ENCODE peak calls at places on chromosome 6, in six cellular contexts. N, I, F, M, Q and L are unnamed samples.

GRCh38 chr6:150641398-150642139 is 41.9 kb downstream of the PLEKHG1 start:
- DNase-seq in N (peak), I (peak), F (no peak), M (no peak), Q (no peak), L (no peak)

GRCh38 chr6:145428656-145429173 is 306.6 kb downstream of the EPM2A start:
- DNase-seq in N (no peak), I (no peak), F (no peak), M (no peak), Q (no peak), L (no peak)

GRCh38 chr6:36113049-36113448 is 17.3 kb upstream of the MAPK13 start:
- DNase-seq in N (no peak), I (no peak), F (no peak), M (no peak), Q (no peak), L (no peak)

GRCh38 chr6:44002071-44002590 is 125.1 kb downstream of the MRPL14 start:
- DNase-seq in N (no peak), I (no peak), F (peak), M (peak), Q (no peak), L (no peak)

GRCh38 chr6:21507811-21508210 is 85.7 kb upstream of the SOX4 start:
- DNase-seq in N (no peak), I (no peak), F (no peak), M (no peak), Q (no peak), L (no peak)

GRCh38 chr6:170553686-170554085 is 483 bp upstream of the TBP start:
- DNase-seq in N (peak), I (no peak), F (no peak), M (no peak), Q (no peak), L (peak)

GRCh38 chr6:44278316-44278715 is 8.1 kb downstream of the TMEM151B start:
- DNase-seq in N (no peak), I (no peak), F (no peak), M (no peak), Q (no peak), L (no peak)

GRCh38 chr6:78639505-78640110 is 227.7 kb upstream of the IRAK1BP1 start:
- DNase-seq in N (no peak), I (no peak), F (no peak), M (no peak), Q (no peak), L (no peak)

GRCh38 chr6:113187671-113188070 is 669.5 kb upstream of the MARCKS start:
- DNase-seq in N (peak), I (no peak), F (no peak), M (no peak), Q (no peak), L (peak)

GRCh38 chr6:163413345-163414116 is 987 bp upstream of the QKI start:
- DNase-seq in N (peak), I (peak), F (peak), M (peak), Q (peak), L (no peak)

GRCh38 chr6:166031275-166031674 is 136.4 kb downstream of the TBXT start:
- DNase-seq in N (no peak), I (no peak), F (no peak), M (no peak), Q (no peak), L (no peak)

GRCh38 chr6:107105511-107106116 is 9.7 kb downstream of the BEND3 start:
- DNase-seq in N (no peak), I (no peak), F (no peak), M (no peak), Q (no peak), L (no peak)

GRCh38 chr6:146100776-146101175 is 71.9 kb downstream of the GRM1 start:
- DNase-seq in N (no peak), I (no peak), F (no peak), M (no peak), Q (no peak), L (no peak)

GRCh38 chr6:22249646-22250045 is 47.2 kb downstream of the PRL start:
- DNase-seq in N (peak), I (no peak), F (no peak), M (no peak), Q (no peak), L (no peak)

GRCh38 chr6:154786144-154786868 is 53.1 kb downstream of the SCAF8 start:
- DNase-seq in N (no peak), I (no peak), F (no peak), M (no peak), Q (no peak), L (no peak)

GRCh38 chr6:27791182-27791939 is 120.8 kb downstream of the OR2B2 start:
- DNase-seq in N (peak), I (peak), F (peak), M (peak), Q (peak), L (peak)

GRCh38 chr6:107820571-107821261 is 3.4 kb downstream of the SCML4 start:
- DNase-seq in N (peak), I (no peak), F (no peak), M (no peak), Q (no peak), L (no peak)

GRCh38 chr6:131084982-131085381 is 21.9 kb upstream of the EPB41L2 start:
- DNase-seq in N (no peak), I (peak), F (no peak), M (no peak), Q (no peak), L (no peak)

GRCh38 chr6:38719358-38719757 is 4.2 kb downstream of the DNAH8 start:
- DNase-seq in N (no peak), I (no peak), F (no peak), M (no peak), Q (no peak), L (no peak)

GRCh38 chr6:38716825-38717224 is 1.7 kb downstream of the DNAH8 start:
- DNase-seq in N (no peak), I (no peak), F (no peak), M (no peak), Q (no peak), L (no peak)

GRCh38 chr6:38713812-38714211 is 1.3 kb upstream of the DNAH8 start:
- DNase-seq in N (no peak), I (no peak), F (no peak), M (no peak), Q (no peak), L (no peak)

GRCh38 chr6:38714239-38715015 is 684 bp upstream of the DNAH8 start:
- DNase-seq in N (peak), I (no peak), F (no peak), M (no peak), Q (no peak), L (no peak)

DNA sequence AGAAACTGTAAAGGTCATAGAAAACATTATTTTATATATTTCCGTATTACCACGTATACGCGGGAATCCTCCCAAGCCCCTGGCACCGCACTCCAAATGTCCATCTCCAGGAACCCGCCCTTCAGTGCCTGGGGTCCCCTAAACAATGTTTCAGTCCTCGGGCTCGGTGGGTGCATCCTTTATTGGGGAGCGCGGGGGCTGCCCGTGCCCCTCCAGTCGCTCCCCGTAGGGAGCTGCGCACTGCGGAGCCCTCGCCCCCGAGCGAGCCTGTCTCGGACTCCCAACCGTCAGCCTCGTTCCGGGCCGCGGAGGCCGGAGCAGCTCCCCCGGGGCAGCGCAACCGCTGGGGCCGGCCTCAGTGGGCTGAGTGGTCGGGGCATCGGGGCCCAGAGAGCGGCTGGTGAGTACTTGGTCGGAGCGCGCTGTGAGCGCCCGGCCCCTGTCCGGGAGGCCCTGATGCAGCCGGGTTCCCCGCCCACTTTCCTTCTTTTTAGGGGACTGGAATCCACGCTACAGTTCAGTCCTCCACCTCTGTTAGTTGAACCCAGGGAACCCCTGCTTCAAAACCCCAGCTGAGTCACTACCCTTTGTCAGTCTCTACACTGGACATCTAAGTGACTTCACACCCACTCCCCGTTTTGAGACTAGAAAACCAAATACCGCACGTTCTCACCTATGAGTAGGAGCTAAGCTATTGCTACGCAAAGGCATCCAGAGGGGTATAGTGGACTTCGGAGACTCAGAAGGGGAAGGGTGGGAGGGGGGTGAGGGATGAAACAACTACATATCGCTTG is at the start of gene DNAH8:
- DNase-seq in N (peak), I (no peak), F (no peak), M (no peak), Q (no peak), L (no peak)
- H3K4me3 ChIP-seq in N (peak), I (no peak), F (peak), M (no peak), Q (peak), L (peak)

GRCh38 chr6:157036245-157036681 is 259.1 kb downstream of the ARID1B start:
- DNase-seq in N (no peak), I (no peak), F (no peak), M (no peak), Q (no peak), L (no peak)
- H3K4me3 ChIP-seq in N (no peak), I (no peak), F (no peak), M (no peak), Q (no peak), L (no peak)

DNA sequence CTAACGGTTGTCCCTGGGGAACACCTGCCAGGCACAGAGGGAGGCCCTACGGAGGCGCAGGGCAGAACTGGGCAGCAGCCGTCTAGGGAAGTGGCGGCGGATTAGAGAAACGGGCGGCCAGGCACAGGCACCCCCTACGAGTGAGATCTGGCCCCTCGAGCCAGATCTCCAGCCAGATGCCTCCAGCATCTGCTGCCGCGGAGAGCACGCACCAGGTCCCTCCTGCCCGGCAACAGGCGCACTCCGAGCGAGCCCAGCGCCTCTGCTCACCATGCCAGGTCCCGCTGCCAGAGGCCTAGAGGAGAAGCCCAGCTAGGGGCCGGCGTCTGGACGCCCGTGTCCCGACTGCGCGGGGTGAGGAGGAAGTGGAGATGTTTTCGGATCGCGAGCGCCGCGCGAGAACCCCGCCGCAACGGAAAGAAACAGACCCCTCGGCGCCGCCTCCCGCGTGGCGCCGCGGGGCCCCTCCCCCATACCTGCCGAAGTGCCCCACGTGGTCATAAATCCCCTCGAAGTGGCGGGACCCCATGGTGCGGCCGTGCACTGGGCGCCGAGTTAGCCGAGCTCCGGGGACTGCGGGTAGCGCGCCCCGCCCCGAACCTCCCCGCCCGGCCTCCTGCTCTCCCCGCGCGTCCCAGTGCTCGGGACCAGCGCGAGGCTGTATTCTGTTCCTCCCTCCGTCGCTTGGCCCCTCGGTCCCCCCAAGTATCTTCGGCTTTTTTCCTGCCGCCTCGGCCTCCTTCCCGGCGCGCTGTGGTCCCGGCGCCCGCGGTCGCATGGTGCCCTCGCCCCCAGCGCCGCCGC is at the start of gene SLC22A16:
- DNase-seq in N (peak), I (no peak), F (no peak), M (no peak), Q (no peak), L (no peak)
- H3K4me3 ChIP-seq in N (peak), I (no peak), F (peak), M (peak), Q (peak), L (peak)

GRCh38 chr6:161435426-161436065 is 161.7 kb upstream of the AGPAT4 start:
- DNase-seq in N (peak), I (no peak), F (peak), M (no peak), Q (no peak), L (no peak)
- H3K4me3 ChIP-seq in N (no peak), I (no peak), F (no peak), M (no peak), Q (peak), L (no peak)

GRCh38 chr6:39819676-39820075 is 27.5 kb downstream of the DAAM2 start:
- DNase-seq in N (peak), I (no peak), F (no peak), M (no peak), Q (no peak), L (no peak)

GRCh38 chr6:39821739-39822532 is 29.8 kb downstream of the DAAM2 start:
- DNase-seq in N (peak), I (no peak), F (no peak), M (no peak), Q (peak), L (no peak)

GRCh38 chr6:39820553-39820952 is 28.4 kb downstream of the DAAM2 start:
- DNase-seq in N (no peak), I (no peak), F (no peak), M (no peak), Q (no peak), L (no peak)

GRCh38 chr6:39819226-39819625 is 27.1 kb downstream of the DAAM2 start:
- DNase-seq in N (peak), I (no peak), F (no peak), M (no peak), Q (no peak), L (no peak)

GRCh38 chr6:39821014-39821738 is 29.0 kb downstream of the DAAM2 start:
- DNase-seq in N (peak), I (no peak), F (no peak), M (no peak), Q (no peak), L (no peak)
- H3K4me3 ChIP-seq in N (no peak), I (no peak), F (peak), M (no peak), Q (peak), L (no peak)

GRCh38 chr6:142132625-142133024 is at the start of gene GJE1:
- DNase-seq in N (no peak), I (no peak), F (no peak), M (no peak), Q (no peak), L (no peak)
- H3K4me3 ChIP-seq in N (no peak), I (no peak), F (no peak), M (no peak), Q (no peak), L (no peak)